ENCODE peak calls at places on chromosomes 12 and 14, in four cellular contexts. U is choroid plexus epithelial cell, M is lower leg skin, E is lung. C is an unnamed sample.

GRCh38 chr12:87967871-87968270 is 61.3 kb downstream of the C12orf50 start:
- DNase-seq in U (peak; percentile 73), E (no peak), M (no peak), C (no peak)

GRCh38 chr12:50517456-50518048 is 12.8 kb downstream of the DIP2B start:
- DNase-seq in E (no peak), M (no peak), U (peak; percentile 66), C (no peak)

GRCh38 chr12:32296541-32296940 is 102.8 kb upstream of the FGD4 start:
- DNase-seq in M (no peak), U (peak; percentile 25), E (no peak), C (no peak)

GRCh38 chr14:29461131-29461530 is 466.5 kb downstream of the PRKD1 start:
- DNase-seq in E (no peak), U (no peak), M (no peak), C (no peak)

GRCh38 chr12:72264548-72265175 is 7.5 kb upstream of the TRHDE start:
- DNase-seq in M (no peak), U (peak; percentile 61), E (no peak), C (no peak)

GRCh38 chr12:54082402-54082892 is 28.8 kb downstream of the HOXC4 start:
- DNase-seq in E (no peak), M (no peak), U (peak; percentile 3), C (no peak)

GRCh38 chr14:90274808-90275454 is 18.6 kb downstream of the PSMC1 start:
- DNase-seq in E (no peak), U (peak; percentile 86), M (peak; percentile 66), C (no peak)

GRCh38 chr12:100058482-100059029 is 73.8 kb upstream of the ANKS1B start:
- DNase-seq in E (no peak), U (peak; percentile 88), M (no peak), C (no peak)

GRCh38 chr12:16112151-16112550 is 165.3 kb downstream of the SLC15A5 start:
- DNase-seq in E (no peak), U (no peak), M (no peak), C (no peak)

GRCh38 chr14:101360045-101360931 is 201.0 kb upstream of the DIO3 start:
- DNase-seq in M (peak; percentile 90), E (no peak), U (no peak), C (peak; percentile 69)

GRCh38 chr14:90248594-90248993 is 7.8 kb upstream of the PSMC1 start:
- DNase-seq in M (no peak), E (no peak), U (no peak), C (no peak)

GRCh38 chr14:70130498-70130897 is 58.3 kb downstream of the SLC8A3 start:
- DNase-seq in U (no peak), E (no peak), M (no peak), C (no peak)

GRCh38 chr12:122886851-122887816 is 8.8 kb downstream of the VPS37B start:
- DNase-seq in M (peak; percentile 77), E (no peak), U (peak; percentile 53), C (no peak)

GRCh38 chr14:20732477-20732876 is 13.2 kb upstream of the EDDM3A start:
- DNase-seq in E (no peak), U (no peak), M (no peak), C (no peak)

GRCh38 chr12:50120953-50121352 is 8.9 kb downstream of the COX14 start:
- DNase-seq in M (peak; percentile 34), U (no peak), E (no peak), C (no peak)

GRCh38 chr14:99601301-99601945 is 2.6 kb downstream of the CCDC85C start:
- DNase-seq in U (peak; percentile 83), E (peak; percentile 68), M (no peak), C (no peak)

GRCh38 chr12:81161680-81162079 is 83.8 kb downstream of the ACSS3 start:
- DNase-seq in M (no peak), U (no peak), E (no peak), C (no peak)

GRCh38 chr14:104970231-104971068 is 7.7 kb downstream of the AHNAK2 start:
- DNase-seq in U (peak; percentile 89), M (peak; percentile 98), E (peak; percentile 61), C (peak; percentile 92)

GRCh38 chr14:104973215-104974145 is 4.7 kb downstream of the AHNAK2 start:
- DNase-seq in E (peak; percentile 82), U (peak; percentile 91), M (peak; percentile 98), C (peak; percentile 96)

GRCh38 chr14:104971447-104972240 is 6.5 kb downstream of the AHNAK2 start:
- DNase-seq in U (no peak), E (no peak), M (peak; percentile 89), C (no peak)

GRCh38 chr14:104974146-104974541 is 4.0 kb downstream of the AHNAK2 start:
- DNase-seq in U (no peak), M (no peak), E (no peak), C (no peak)

DNA sequence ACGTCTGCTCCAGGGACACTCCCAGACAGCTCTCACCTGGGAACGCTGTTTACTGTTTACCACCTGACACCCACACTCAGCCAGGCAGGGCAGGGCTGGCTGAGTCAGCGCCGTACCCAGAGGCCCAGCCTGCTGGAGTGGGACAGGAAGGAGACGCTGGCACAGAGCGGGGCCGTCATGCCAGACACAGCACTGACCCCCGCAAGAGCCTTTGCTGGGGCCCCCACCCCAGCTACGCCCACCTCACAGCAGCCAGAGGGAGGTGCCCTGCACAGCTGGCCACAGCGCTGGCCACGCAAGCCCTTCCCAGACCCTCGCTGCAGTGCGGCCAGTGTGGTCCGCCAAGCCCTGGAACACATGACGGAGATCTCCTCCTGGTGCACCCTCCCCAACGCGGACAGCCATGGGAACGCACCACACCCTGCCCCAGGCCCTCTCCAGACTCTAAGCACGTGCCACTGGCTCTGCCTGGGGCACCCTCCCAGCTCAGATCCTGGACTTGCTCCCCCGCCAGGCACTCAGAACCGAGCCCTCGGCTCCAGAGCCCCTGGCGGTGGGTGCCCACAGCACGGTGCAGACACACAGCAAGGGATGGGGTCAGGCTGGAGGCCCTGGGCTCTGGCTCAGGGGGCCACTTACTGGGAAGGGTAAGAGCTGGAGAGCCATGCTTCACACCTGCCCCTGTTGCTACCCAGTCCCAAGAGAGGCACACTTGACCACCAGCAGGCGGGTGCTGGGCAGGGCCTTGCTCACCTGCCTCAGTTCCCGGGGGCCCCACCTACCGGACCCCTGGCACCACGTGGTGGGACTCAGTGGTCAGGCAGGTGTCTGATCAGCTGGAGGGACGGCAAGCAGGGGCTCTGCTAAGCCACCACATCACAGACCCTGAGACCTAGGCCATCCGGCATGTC is 5.6 kb downstream of the AHNAK2 start:
- DNase-seq in E (peak; percentile 81), U (no peak), M (peak; percentile 97), C (peak; percentile 91)
- TF ChIP-seq CTCF in E (no peak), U (no peak), M (no peak), C (no peak)

GRCh38 chr12:86349196-86349595 is 93.0 kb upstream of the MGAT4C start:
- DNase-seq in M (no peak), U (no peak), E (no peak), C (no peak)
- TF ChIP-seq CTCF in M (no peak), U (no peak), E (no peak), C (no peak)

DNA sequence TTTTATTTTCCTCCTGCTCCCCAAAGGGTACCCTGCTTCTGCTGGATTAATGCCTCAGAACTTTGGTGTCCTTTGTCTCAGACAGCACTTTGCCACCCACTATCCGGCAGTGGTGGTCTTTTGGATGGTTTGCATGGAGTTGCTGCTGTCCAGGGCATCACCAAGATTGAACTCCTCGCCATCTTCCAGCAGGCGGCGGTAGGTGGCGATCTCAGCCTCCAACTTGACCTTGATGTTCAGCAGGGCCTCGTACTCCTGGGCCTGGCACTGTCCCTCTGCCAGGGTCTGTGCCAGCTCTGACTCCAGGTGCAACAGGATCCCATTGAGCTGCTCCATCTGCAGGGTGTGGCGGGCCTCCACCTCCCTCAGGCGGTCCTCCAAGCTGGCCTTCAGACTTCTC is 9.4 kb upstream of the NOPCHAP1 start:
- DNase-seq in U (no peak), E (no peak), M (no peak), C (no peak)
- TF ChIP-seq CTCF in U (no peak), E (no peak), M (no peak), C (no peak)

GRCh38 chr12:47740536-47741339 is 15.4 kb upstream of the ENDOU start:
- DNase-seq in U (no peak), E (no peak), M (no peak), C (no peak)
- TF ChIP-seq CTCF in U (no peak), E (no peak), M (no peak), C (no peak)

DNA sequence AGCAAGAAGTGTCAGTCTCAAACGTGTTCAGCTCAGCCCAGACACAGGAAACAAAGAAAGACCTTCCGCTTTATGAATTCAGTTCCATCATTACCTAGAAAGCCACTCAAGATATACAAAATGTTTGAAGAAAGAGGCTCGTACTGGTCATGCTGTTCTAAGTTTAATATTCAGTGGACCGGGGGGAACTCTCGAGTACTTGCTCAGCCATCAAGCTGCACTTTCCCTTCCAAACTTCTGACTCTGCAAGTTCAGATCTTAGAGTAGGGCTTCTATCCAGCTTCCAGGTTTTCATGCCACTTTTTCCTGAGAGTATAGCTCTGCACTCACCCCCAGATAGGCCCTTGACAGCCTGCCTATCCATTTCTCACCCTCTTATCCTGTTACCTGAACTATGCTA is 62.8 kb upstream of the OSBPL8 start:
- DNase-seq in E (no peak), U (no peak), M (no peak), C (no peak)
- TF ChIP-seq CTCF in E (no peak), U (no peak), M (no peak), C (no peak)

C was measured in osteocyte.